ENCODE peak calls at places on chromosomes 3 and 15, in seven cellular contexts. O, B, V, G, M, D and Z are unnamed samples.

GRCh38 chr3:151293127-151293526 is 14.8 kb upstream of the P2RY14 start:
- DNase-seq in M (no peak), O (no peak), V (no peak), G (no peak), B (no peak), D (no peak), Z (no peak)

GRCh38 chr3:46228259-46229222 is 13.7 kb upstream of the CCR3 start:
- DNase-seq in V (peak; percentile 12), M (no peak), O (no peak), B (no peak), G (no peak), D (no peak), Z (no peak)

GRCh38 chr15:32042269-32042996 is 12.1 kb downstream of the CHRNA7 start:
- DNase-seq in G (no peak), O (no peak), V (no peak), M (no peak), D (no peak), B (no peak), Z (no peak)

GRCh38 chr3:53195602-53196574 is 34.9 kb downstream of the PRKCD start:
- DNase-seq in G (peak; percentile 66), V (peak; percentile 52), D (no peak), M (peak; percentile 78), B (peak; percentile 49), O (no peak), Z (peak; percentile 45)

GRCh38 chr3:128551872-128552271 is 58.9 kb upstream of the GATA2 start:
- DNase-seq in B (peak; percentile 22), O (no peak), M (no peak), G (no peak), D (no peak), V (peak; percentile 34), Z (no peak)

GRCh38 chr15:93037341-93038063 is 51.5 kb downstream of the RGMA start:
- DNase-seq in G (no peak), O (peak; percentile 51), V (peak; percentile 64), B (peak; percentile 39), D (no peak), M (no peak), Z (peak; percentile 48)

GRCh38 chr15:96268421-96269204 is 61.9 kb upstream of the NR2F2 start:
- DNase-seq in B (peak; percentile 54), M (no peak), O (no peak), D (no peak), V (peak; percentile 26), G (no peak), Z (no peak)

GRCh38 chr3:46699846-46700523 is 1.2 kb upstream of the TMIE start:
- DNase-seq in M (no peak), V (no peak), B (no peak), D (no peak), O (no peak), G (no peak), Z (no peak)

GRCh38 chr3:104088738-104089137 is 1278.0 kb upstream of the ALCAM start:
- DNase-seq in O (no peak), V (no peak), G (no peak), B (no peak), D (no peak), M (no peak), Z (no peak)

GRCh38 chr3:103906304-103906703 is 1460.4 kb upstream of the ALCAM start:
- DNase-seq in V (no peak), G (no peak), M (no peak), B (no peak), D (no peak), O (no peak), Z (no peak)

GRCh38 chr3:189324538-189325138 is 152.9 kb downstream of the TPRG1 start:
- DNase-seq in B (peak; percentile 60), O (no peak), M (peak; percentile 77), V (peak; percentile 67), D (peak; percentile 54), G (peak; percentile 65), Z (peak; percentile 55)

GRCh38 chr3:171088984-171089754 is 62.6 kb upstream of the SLC2A2 start:
- DNase-seq in B (peak; percentile 88), O (no peak), G (no peak), V (peak; percentile 91), D (no peak), M (no peak), Z (no peak)

GRCh38 chr3:192847918-192848317 is 69.7 kb downstream of the MB21D2 start:
- DNase-seq in V (peak; percentile 47), B (no peak), G (no peak), M (no peak), D (no peak), O (no peak), Z (no peak)

GRCh38 chr3:78632925-78633324 is 1134.9 kb downstream of the ROBO1 start:
- DNase-seq in G (no peak), D (no peak), O (no peak), B (no peak), M (no peak), V (no peak), Z (no peak)

GRCh38 chr3:62874398-62875102 is 666 bp downstream of the CADPS start:
- DNase-seq in V (no peak), O (no peak), G (no peak), D (no peak), M (no peak), B (no peak), Z (no peak)

GRCh38 chr3:8767667-8768363 is 1.6 kb downstream of the OXTR start:
- DNase-seq in B (no peak), G (no peak), O (no peak), M (peak; percentile 31), V (no peak), D (no peak), Z (no peak)

GRCh38 chr3:11495948-11496557 is 147.7 kb downstream of the VGLL4 start:
- DNase-seq in G (no peak), V (peak; percentile 78), D (no peak), M (no peak), O (no peak), B (peak; percentile 81), Z (no peak)

GRCh38 chr3:39814007-39814406 is 4.6 kb downstream of the MYRIP start:
- DNase-seq in M (no peak), B (peak; percentile 74), D (no peak), G (no peak), O (no peak), V (peak; percentile 71), Z (no peak)

GRCh38 chr3:38957296-38957695 is 94.4 kb downstream of the SCN11A start:
- DNase-seq in M (no peak), D (no peak), B (no peak), O (no peak), G (no peak), V (no peak), Z (no peak)

GRCh38 chr3:2517479-2518188 is 419.0 kb downstream of the CNTN4 start:
- DNase-seq in D (no peak), M (no peak), O (no peak), V (no peak), G (no peak), B (no peak), Z (peak; percentile 46)

GRCh38 chr15:73633991-73634495 is 854 bp upstream of the NPTN start:
- DNase-seq in D (no peak), M (no peak), V (peak; percentile 85), B (peak; percentile 89), G (no peak), O (no peak), Z (no peak)

GRCh38 chr3:171383206-171384018 is 76.8 kb downstream of the TNIK start:
- DNase-seq in D (no peak), O (no peak), V (peak; percentile 76), B (peak; percentile 79), M (no peak), G (no peak), Z (no peak)

GRCh38 chr3:66603161-66603611 is 102.4 kb upstream of the LRIG1 start:
- DNase-seq in D (no peak), O (no peak), G (no peak), M (no peak), B (no peak), V (no peak), Z (no peak)

GRCh38 chr3:82610236-82610635 is 848.8 kb upstream of the GBE1 start:
- DNase-seq in V (no peak), O (no peak), B (no peak), G (no peak), M (no peak), D (no peak), Z (no peak)

GRCh38 chr3:148911173-148911572 is 46.1 kb downstream of the CPA3 start:
- DNase-seq in G (no peak), O (no peak), M (no peak), D (no peak), B (no peak), V (no peak), Z (no peak)

GRCh38 chr15:81117136-81117535 is 16.9 kb upstream of the CFAP161 start:
- DNase-seq in G (no peak), O (no peak), B (peak; percentile 31), D (no peak), M (no peak), V (peak; percentile 35), Z (no peak)

GRCh38 chr3:126567696-126568438 is 9.1 kb upstream of the C3orf22 start:
- DNase-seq in G (no peak), V (no peak), O (no peak), D (no peak), B (no peak), M (no peak), Z (no peak)

GRCh38 chr15:39438795-39439577 is 141.9 kb upstream of the THBS1 start:
- DNase-seq in D (no peak), V (peak; percentile 67), G (no peak), M (no peak), B (peak; percentile 73), O (no peak), Z (no peak)

GRCh38 chr15:67501836-67502461 is 19.0 kb upstream of the C15orf61 start:
- DNase-seq in V (no peak), O (no peak), G (no peak), D (no peak), M (no peak), B (no peak), Z (no peak)